ENCODE peak calls at places on chromosomes 1 and 21, in nine cellular contexts. H is endodermal cell; A is foreskin fibroblast; Z is MM.1S; J is fibroblast of the aortic adventitia; W is ascending aorta; U is breast epithelium; P is CD8-positive, alpha-beta T cell; N is fibroblast of lung. T is an unnamed sample.

GRCh38 chr1:27773732-27774445 is 870 bp downstream of the STX12 start:
- DNase-seq in H (no peak), P (peak), A (no peak), Z (peak), W (no peak), N (peak), U (no peak), J (peak), T (no peak)

GRCh38 chr1:45679123-45679522 is 7.2 kb downstream of the GPBP1L1 start:
- DNase-seq in W (no peak), P (no peak), A (no peak), U (no peak), Z (no peak), N (no peak), H (no peak), J (peak), T (no peak)

GRCh38 chr21:44304041-44304738 is 4.3 kb downstream of the PFKL start:
- DNase-seq in Z (no peak), J (no peak), U (no peak), H (no peak), N (no peak), W (no peak), A (no peak), P (no peak), T (no peak)

GRCh38 chr1:119139393-119139792 is 1.1 kb downstream of the WARS2 start:
- DNase-seq in U (no peak), J (no peak), A (no peak), W (no peak), N (no peak), H (peak), Z (peak), P (no peak), T (no peak)

GRCh38 chr1:159068877-159069276 is 7.7 kb downstream of the AIM2 start:
- DNase-seq in P (no peak), W (no peak), Z (no peak), N (peak), U (no peak), A (peak), J (peak), H (no peak), T (no peak)

GRCh38 chr1:47763456-47764171 is 233.6 kb downstream of the TRABD2B start:
- DNase-seq in U (peak), A (no peak), H (no peak), Z (no peak), W (no peak), P (no peak), J (peak), N (no peak), T (peak)

GRCh38 chr1:204994086-204994862 is 48.7 kb upstream of the CNTN2 start:
- DNase-seq in P (no peak), N (no peak), U (no peak), W (no peak), A (no peak), H (no peak), J (no peak), Z (no peak), T (no peak)

GRCh38 chr1:10771789-10772188 is 24.7 kb downstream of the CASZ1 start:
- DNase-seq in N (no peak), U (no peak), J (no peak), H (no peak), W (no peak), P (no peak), Z (no peak), A (no peak), T (no peak)

GRCh38 chr1:90176530-90176929 is 181.6 kb downstream of the ZNF326 start:
- DNase-seq in J (no peak), P (no peak), W (no peak), N (no peak), H (no peak), Z (no peak), U (no peak), A (no peak), T (no peak)

GRCh38 chr1:177820213-177820612 is 149.6 kb downstream of the SEC16B start:
- DNase-seq in J (no peak), N (no peak), P (no peak), H (no peak), Z (no peak), A (no peak), U (no peak), W (no peak), T (no peak)

GRCh38 chr1:2110191-2110737 is 60.1 kb downstream of the PRKCZ start:
- DNase-seq in Z (no peak), J (no peak), W (no peak), N (no peak), H (no peak), P (no peak), U (no peak), A (no peak), T (no peak)

GRCh38 chr1:94792473-94792875 is 27.7 kb upstream of the SLC44A3 start:
- DNase-seq in H (no peak), A (peak), N (peak), J (no peak), W (no peak), P (no peak), Z (peak), U (no peak), T (no peak)
- TF ChIP-seq CTCF in H (peak), A (peak), N (peak), J (peak), W (peak), P (no peak), Z (peak), U (no peak), T (peak)

GRCh38 chr1:193270996-193271395 is 84.6 kb upstream of the B3GALT2 start:
- DNase-seq in Z (peak), A (peak), N (peak), W (no peak), P (no peak), U (no peak), J (peak), H (no peak), T (no peak)

GRCh38 chr1:193278968-193279367 is 92.6 kb upstream of the B3GALT2 start:
- DNase-seq in A (no peak), J (no peak), N (no peak), U (no peak), W (no peak), Z (no peak), P (no peak), H (no peak), T (no peak)

DNA sequence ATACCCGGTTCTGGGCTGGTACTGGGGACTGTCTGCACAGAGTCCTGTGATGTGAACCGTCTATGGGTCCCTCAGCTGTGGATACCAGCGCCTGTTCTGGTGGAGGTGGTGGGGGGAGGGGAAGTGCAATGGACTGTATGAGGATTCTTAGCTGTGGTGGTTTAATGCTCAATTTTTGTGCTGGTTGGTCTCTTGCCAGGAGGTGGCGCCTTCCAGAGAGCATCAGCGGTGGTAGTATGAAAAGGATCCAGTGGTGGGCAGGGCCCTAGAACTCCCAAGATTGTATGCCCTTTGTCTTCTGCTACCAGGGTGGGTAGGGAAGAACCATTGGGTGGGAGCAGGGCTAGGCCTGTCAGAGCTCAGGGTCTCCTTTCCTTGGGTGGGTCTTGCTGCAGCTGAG is 89.4 kb upstream of the B3GALT2 start:
- DNase-seq in J (no peak), N (no peak), P (no peak), Z (no peak), W (no peak), H (peak), U (no peak), A (no peak), T (no peak)
- TF ChIP-seq CTCF in J (no peak), N (no peak), P (no peak), Z (no peak), W (no peak), H (peak), U (no peak), A (no peak), T (no peak)

GRCh38 chr1:40952744-40953315 is 26.7 kb upstream of the CTPS1 start:
- DNase-seq in J (no peak), W (no peak), P (no peak), Z (no peak), N (no peak), A (no peak), H (no peak), U (no peak), T (no peak)
- TF ChIP-seq CTCF in J (no peak), W (no peak), P (no peak), Z (no peak), N (no peak), A (no peak), H (no peak), U (peak), T (no peak)

DNA sequence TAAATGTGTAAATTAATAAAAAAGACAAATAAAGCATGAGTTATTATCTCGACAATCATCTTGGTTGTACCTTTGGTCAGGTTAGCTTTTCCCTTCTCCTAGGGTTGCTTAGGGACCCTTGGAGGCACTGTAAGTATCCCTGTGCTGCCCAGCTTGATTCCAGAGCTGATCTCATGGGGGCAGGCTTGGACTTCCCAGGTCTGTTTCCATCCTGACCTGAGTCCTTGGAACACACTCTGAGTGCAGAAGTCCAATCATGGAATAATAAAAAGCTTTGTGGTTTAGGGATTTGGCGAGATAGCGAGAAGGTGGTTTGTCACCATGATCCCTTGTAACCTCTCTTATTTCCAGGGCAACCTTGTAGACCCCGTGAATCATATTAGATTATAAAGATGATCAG is 18.7 kb upstream of the PAPPA2 start:
- DNase-seq in U (no peak), P (no peak), H (no peak), Z (no peak), N (no peak), A (no peak), W (no peak), J (no peak), T (no peak)
- TF ChIP-seq CTCF in U (no peak), P (no peak), H (peak), Z (no peak), N (no peak), A (no peak), W (no peak), J (no peak), T (no peak)